ENCODE peak calls at places on chromosomes 11 and 22, in six cellular contexts. One of them, this sample, is unnamed. For H3K9me3, the result is how much of the 10 kb centered on the place peaks cover.

GRCh38 chr22:35258144-35258988 is 1.1 kb downstream of the HMGXB4 start:
- DNase-seq in gastrocnemius medialis: no peak
- DNase-seq in CD8-positive, alpha-beta memory T cell: no peak
- DNase-seq in stomach: no peak
- DNase-seq in lung: no peak
- DNase-seq in suprapubic skin: no peak
- DNase-seq in this sample: no peak

GRCh38 chr11:109971184-109971523 is 122.0 kb upstream of the ZC3H12C start:
- DNase-seq in gastrocnemius medialis: no peak
- DNase-seq in stomach: no peak
- DNase-seq in suprapubic skin: no peak
- DNase-seq in lung: no peak
- DNase-seq in CD8-positive, alpha-beta memory T cell: no peak
- DNase-seq in this sample: no peak

GRCh38 chr11:2303627-2304155 is 1.9 kb downstream of the TSPAN32 start:
- DNase-seq in lung: no peak
- DNase-seq in suprapubic skin: no peak
- DNase-seq in gastrocnemius medialis: no peak
- DNase-seq in CD8-positive, alpha-beta memory T cell: no peak
- DNase-seq in stomach: peak
- DNase-seq in this sample: peak

GRCh38 chr22:50303515-50303847 is 4.0 kb downstream of the PLXNB2 start:
- DNase-seq in lung: no peak
- DNase-seq in stomach: no peak
- DNase-seq in CD8-positive, alpha-beta memory T cell: no peak
- DNase-seq in suprapubic skin: no peak
- DNase-seq in gastrocnemius medialis: no peak
- DNase-seq in this sample: no peak

GRCh38 chr11:27218498-27219038 is 144.4 kb downstream of the CCDC34 start:
- DNase-seq in gastrocnemius medialis: no peak
- DNase-seq in CD8-positive, alpha-beta memory T cell: no peak
- DNase-seq in stomach: no peak
- DNase-seq in suprapubic skin: no peak
- DNase-seq in lung: no peak
- DNase-seq in this sample: no peak

GRCh38 chr11:125902927-125903752 is at the start of gene PUS3:
- DNase-seq in lung: peak
- DNase-seq in stomach: peak
- DNase-seq in CD8-positive, alpha-beta memory T cell: peak
- DNase-seq in gastrocnemius medialis: peak
- DNase-seq in suprapubic skin: peak
- DNase-seq in this sample: peak

GRCh38 chr22:37270928-37271650 is 11.2 kb upstream of the CYTH4 start:
- DNase-seq in gastrocnemius medialis: no peak
- DNase-seq in suprapubic skin: no peak
- DNase-seq in stomach: no peak
- DNase-seq in lung: no peak
- DNase-seq in CD8-positive, alpha-beta memory T cell: no peak
- DNase-seq in this sample: no peak

GRCh38 chr11:235998-236773 is at the start of gene SIRT3:
- DNase-seq in gastrocnemius medialis: peak
- DNase-seq in suprapubic skin: peak
- DNase-seq in stomach: peak
- DNase-seq in lung: peak
- DNase-seq in CD8-positive, alpha-beta memory T cell: peak
- DNase-seq in this sample: peak

GRCh38 chr11:116598036-116598435 is 174.8 kb downstream of the BUD13 start:
- DNase-seq in stomach: no peak
- DNase-seq in CD8-positive, alpha-beta memory T cell: no peak
- DNase-seq in suprapubic skin: peak
- DNase-seq in lung: no peak
- DNase-seq in gastrocnemius medialis: no peak
- DNase-seq in this sample: no peak

GRCh38 chr22:48106715-48107259 is 1344.3 kb downstream of the TBC1D22A start:
- DNase-seq in CD8-positive, alpha-beta memory T cell: no peak
- DNase-seq in lung: no peak
- DNase-seq in suprapubic skin: no peak
- DNase-seq in gastrocnemius medialis: no peak
- DNase-seq in stomach: no peak
- DNase-seq in this sample: no peak
- H3K27ac ChIP-seq in CD8-positive, alpha-beta memory T cell: no peak
- H3K27ac ChIP-seq in lung: no peak
- H3K27ac ChIP-seq in suprapubic skin: no peak
- H3K27ac ChIP-seq in gastrocnemius medialis: no peak
- H3K27ac ChIP-seq in stomach: no peak
- H3K27ac ChIP-seq in this sample: no peak

GRCh38 chr11:69545976-69546617 is 64.6 kb downstream of the LINC01488 start:
- DNase-seq in stomach: no peak
- DNase-seq in CD8-positive, alpha-beta memory T cell: no peak
- DNase-seq in suprapubic skin: peak
- DNase-seq in lung: no peak
- DNase-seq in gastrocnemius medialis: no peak
- DNase-seq in this sample: no peak
- H3K4me3 ChIP-seq in stomach: no peak
- H3K4me3 ChIP-seq in CD8-positive, alpha-beta memory T cell: no peak
- H3K4me3 ChIP-seq in suprapubic skin: no peak
- H3K4me3 ChIP-seq in lung: no peak
- H3K4me3 ChIP-seq in gastrocnemius medialis: no peak
- H3K4me3 ChIP-seq in this sample: no peak

GRCh38 chr22:45692549-45692948 is 20.9 kb downstream of the ATXN10 start:
- DNase-seq in stomach: no peak
- DNase-seq in lung: no peak
- DNase-seq in suprapubic skin: no peak
- DNase-seq in CD8-positive, alpha-beta memory T cell: no peak
- DNase-seq in gastrocnemius medialis: no peak
- DNase-seq in this sample: no peak
- H3K9me3 ChIP-seq in stomach: under half
- H3K9me3 ChIP-seq in lung: under half
- H3K9me3 ChIP-seq in suprapubic skin: under half
- H3K9me3 ChIP-seq in CD8-positive, alpha-beta memory T cell: under half
- H3K9me3 ChIP-seq in gastrocnemius medialis: under half
- H3K9me3 ChIP-seq in this sample: under half

GRCh38 chr11:65613091-65613928 is 711 bp downstream of the MAP3K11 start:
- DNase-seq in suprapubic skin: no peak
- DNase-seq in stomach: peak
- DNase-seq in CD8-positive, alpha-beta memory T cell: no peak
- DNase-seq in gastrocnemius medialis: no peak
- DNase-seq in lung: no peak
- DNase-seq in this sample: peak

GRCh38 chr11:65609711-65610110 is 4.3 kb downstream of the MAP3K11 start:
- DNase-seq in CD8-positive, alpha-beta memory T cell: no peak
- DNase-seq in suprapubic skin: no peak
- DNase-seq in gastrocnemius medialis: no peak
- DNase-seq in lung: no peak
- DNase-seq in stomach: no peak
- DNase-seq in this sample: no peak

GRCh38 chr11:65611028-65611757 is 2.8 kb downstream of the MAP3K11 start:
- DNase-seq in suprapubic skin: no peak
- DNase-seq in CD8-positive, alpha-beta memory T cell: no peak
- DNase-seq in lung: peak
- DNase-seq in gastrocnemius medialis: no peak
- DNase-seq in stomach: no peak
- DNase-seq in this sample: no peak

GRCh38 chr11:65612691-65613090 is 1.3 kb downstream of the MAP3K11 start:
- DNase-seq in suprapubic skin: no peak
- DNase-seq in gastrocnemius medialis: no peak
- DNase-seq in lung: no peak
- DNase-seq in stomach: no peak
- DNase-seq in CD8-positive, alpha-beta memory T cell: no peak
- DNase-seq in this sample: no peak

GRCh38 chr11:65611758-65612603 is 2.0 kb downstream of the MAP3K11 start:
- DNase-seq in suprapubic skin: no peak
- DNase-seq in CD8-positive, alpha-beta memory T cell: no peak
- DNase-seq in stomach: no peak
- DNase-seq in lung: no peak
- DNase-seq in gastrocnemius medialis: no peak
- DNase-seq in this sample: no peak
- H3K27ac ChIP-seq in suprapubic skin: peak
- H3K27ac ChIP-seq in CD8-positive, alpha-beta memory T cell: peak
- H3K27ac ChIP-seq in stomach: peak
- H3K27ac ChIP-seq in lung: peak
- H3K27ac ChIP-seq in gastrocnemius medialis: peak
- H3K27ac ChIP-seq in this sample: peak

DNA sequence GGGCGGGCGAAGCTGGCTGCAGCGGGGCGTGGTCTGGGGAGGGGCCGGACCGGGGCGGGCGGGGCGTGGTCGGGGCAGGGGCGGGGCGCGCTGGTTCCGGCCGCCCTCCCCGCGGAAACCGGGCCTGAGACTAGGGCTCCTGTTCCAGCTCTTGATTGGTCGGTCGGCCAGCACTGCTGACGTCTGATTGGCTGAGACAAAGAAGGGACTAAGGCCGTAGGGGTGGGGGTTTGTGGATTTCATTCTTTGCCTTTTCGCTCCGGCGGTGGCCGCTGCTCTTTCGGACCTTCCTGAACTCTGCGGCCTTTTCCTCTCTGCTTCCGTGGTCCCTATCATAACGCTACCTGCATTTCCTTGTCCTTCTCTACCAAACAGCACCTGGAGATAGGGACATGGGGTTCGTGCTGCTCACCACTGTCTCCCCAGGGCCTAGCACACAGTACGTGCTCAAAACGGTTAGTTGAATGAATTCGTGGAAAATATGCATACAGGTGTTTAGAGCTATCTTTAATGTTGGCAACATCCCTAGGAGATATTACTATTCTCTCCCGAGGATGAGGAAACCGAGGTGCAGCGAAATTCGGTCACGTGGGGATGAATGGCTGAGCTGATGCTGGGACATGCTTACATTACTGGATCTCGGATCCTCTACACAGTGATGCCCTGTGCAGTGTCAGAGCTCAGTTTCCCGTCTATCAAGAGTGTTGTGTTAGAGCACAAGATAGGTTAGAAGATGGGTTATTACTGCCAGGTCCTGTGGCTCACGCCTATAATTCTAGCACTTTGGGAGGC is 62.8 kb downstream of the NFAM1 start:
- DNase-seq in CD8-positive, alpha-beta memory T cell: peak
- DNase-seq in stomach: peak
- DNase-seq in lung: peak
- DNase-seq in suprapubic skin: peak
- DNase-seq in gastrocnemius medialis: peak
- DNase-seq in this sample: peak
- H3K4me3 ChIP-seq in CD8-positive, alpha-beta memory T cell: peak
- H3K4me3 ChIP-seq in stomach: peak
- H3K4me3 ChIP-seq in lung: peak
- H3K4me3 ChIP-seq in suprapubic skin: peak
- H3K4me3 ChIP-seq in gastrocnemius medialis: peak
- H3K4me3 ChIP-seq in this sample: peak

GRCh38 chr11:10629431-10630002 is 61.1 kb upstream of the LYVE1 start:
- DNase-seq in lung: no peak
- DNase-seq in CD8-positive, alpha-beta memory T cell: no peak
- DNase-seq in stomach: no peak
- DNase-seq in suprapubic skin: no peak
- DNase-seq in gastrocnemius medialis: no peak
- DNase-seq in this sample: no peak
- H3K9me3 ChIP-seq in lung: under half
- H3K9me3 ChIP-seq in CD8-positive, alpha-beta memory T cell: under half
- H3K9me3 ChIP-seq in stomach: under half
- H3K9me3 ChIP-seq in suprapubic skin: under half
- H3K9me3 ChIP-seq in gastrocnemius medialis: under half
- H3K9me3 ChIP-seq in this sample: under half

This sample was measured in Peyer's patch.